ENCODE peak calls at places on chromosomes 3 and 15, in six cellular contexts. E is HTR-8/SVneo; Q is left colon; N is activated CD4-positive, alpha-beta T cell treated with anti-CD3 and anti-CD28 coated beads for 4 hours; W is germinal center; G is cardiac muscle cell. X is an unnamed sample.

GRCh38 chr15:71201471-71201870 is 86.2 kb downstream of the THSD4 start:
- DNase-seq in E (no peak), W (no peak), N (no peak), G (peak), Q (peak), X (no peak)

GRCh38 chr15:84099181-84099580 is 136.4 kb upstream of the GOLGA6L4 start:
- DNase-seq in Q (peak), N (no peak), E (no peak), W (no peak), G (peak), X (no peak)

GRCh38 chr3:116057403-116058006 is 387.8 kb downstream of the LSAMP start:
- DNase-seq in Q (no peak), G (no peak), N (no peak), E (no peak), W (no peak), X (no peak)

GRCh38 chr3:69764861-69765260 is 25.6 kb downstream of the MITF start:
- DNase-seq in G (peak), Q (no peak), N (no peak), E (no peak), W (no peak), X (no peak)

GRCh38 chr3:168939651-168940238 is 723.8 kb downstream of the MECOM start:
- DNase-seq in W (no peak), N (no peak), Q (no peak), E (no peak), G (no peak), X (no peak)

GRCh38 chr3:58204713-58205112 is 6.1 kb downstream of the DNASE1L3 start:
- DNase-seq in W (no peak), E (no peak), Q (no peak), G (no peak), N (no peak), X (no peak)

GRCh38 chr15:48318131-48318530 is 13.1 kb upstream of the DUT start:
- DNase-seq in Q (no peak), G (no peak), W (no peak), N (no peak), E (no peak), X (no peak)

GRCh38 chr15:63491979-63492378 is 12.4 kb upstream of the USP3 start:
- DNase-seq in N (no peak), E (no peak), Q (no peak), G (no peak), W (no peak), X (no peak)